ENCODE peak calls at places on chromosomes 12 and 14, in five cellular contexts. J is tibial nerve, M is epithelial cell of esophagus, O is Panc1, R is GM12865. F is an unnamed sample.

GRCh38 chr12:9642606-9643270 is 26.8 kb upstream of the CLEC2D start:
- DNase-seq in M (no peak), J (no peak), R (peak), O (no peak), F (no peak)

GRCh38 chr12:64890873-64891468 is 66.5 kb downstream of the TBC1D30 start:
- DNase-seq in J (no peak), M (peak), O (peak), R (peak), F (no peak)

GRCh38 chr12:65643595-65644386 is 180.5 kb upstream of the HMGA2 start:
- DNase-seq in R (no peak), J (no peak), O (no peak), M (peak), F (no peak)

GRCh38 chr12:9651265-9651729 is 18.2 kb upstream of the CLEC2D start:
- DNase-seq in R (peak), M (peak), J (no peak), O (no peak), F (no peak)

GRCh38 chr14:91869556-91869955 is 2.2 kb upstream of the TC2N start:
- DNase-seq in J (no peak), R (no peak), M (no peak), O (no peak), F (no peak)

GRCh38 chr12:6279256-6279628 is 31.2 kb upstream of the PLEKHG6 start:
- DNase-seq in O (no peak), J (no peak), R (no peak), M (no peak), F (no peak)

GRCh38 chr12:2190896-2191533 is 138.2 kb downstream of the CACNA1C start:
- DNase-seq in M (no peak), O (no peak), R (no peak), J (no peak), F (no peak)

GRCh38 chr14:22370084-22370847 is 218.8 kb downstream of the DAD1 start:
- DNase-seq in R (no peak), O (no peak), M (peak), J (no peak), F (no peak)

GRCh38 chr12:93943766-93944165 is 204.6 kb upstream of the PLXNC1 start:
- DNase-seq in M (peak), J (no peak), O (no peak), R (no peak), F (peak)

GRCh38 chr14:65704850-65705249 is 292.3 kb downstream of the FUT8 start:
- DNase-seq in J (no peak), O (no peak), M (peak), R (peak), F (no peak)

GRCh38 chr12:92369061-92369460 is 223.4 kb upstream of the BTG1 start:
- DNase-seq in R (no peak), M (peak), O (no peak), J (no peak), F (no peak)

GRCh38 chr14:73116079-73116665 is 20.1 kb upstream of the PSEN1 start:
- DNase-seq in J (no peak), R (no peak), M (no peak), O (no peak), F (no peak)

GRCh38 chr12:29164477-29165163 is 15.5 kb downstream of the FAR2 start:
- DNase-seq in M (peak), J (no peak), O (no peak), R (peak), F (no peak)
- H3K4me3 ChIP-seq in M (no peak), J (no peak), O (no peak), R (no peak), F (no peak)

DNA sequence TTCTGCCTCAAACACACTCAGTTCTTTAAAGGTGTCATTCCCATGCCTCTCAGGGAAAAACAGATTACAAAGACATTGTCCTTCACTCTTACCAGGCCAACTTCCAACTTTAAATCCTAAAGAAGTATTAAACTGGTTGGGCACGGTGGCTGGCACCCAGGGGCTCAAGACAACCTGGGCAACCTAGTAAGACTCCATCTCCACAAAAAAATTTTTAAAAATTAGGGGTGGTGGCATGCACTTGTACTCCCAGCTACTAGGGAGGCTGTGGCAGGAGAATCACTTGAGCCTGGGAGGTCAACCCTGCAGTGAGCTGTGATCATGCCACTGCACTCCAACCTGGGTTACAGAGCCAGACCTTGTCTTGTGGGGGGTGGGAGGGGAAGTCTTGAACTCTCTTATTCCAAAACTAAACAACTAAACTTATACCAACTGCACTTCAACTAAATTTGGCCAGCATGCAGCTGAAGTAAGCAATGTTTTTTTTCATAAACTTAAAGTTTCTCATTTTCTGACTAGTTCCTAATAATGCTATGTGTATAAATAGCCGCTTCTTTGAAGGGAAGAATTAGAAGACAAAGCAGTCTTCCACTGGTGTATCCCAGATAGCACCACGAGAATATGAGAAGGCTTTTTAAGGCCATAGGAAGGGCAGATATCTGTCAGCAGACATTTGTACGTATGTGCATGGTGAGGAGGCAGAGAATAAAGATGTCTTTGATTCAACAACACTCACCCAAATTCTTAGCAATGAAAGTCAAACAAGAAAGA is 2.4 kb downstream of the SLC11A2 start:
- DNase-seq in M (peak), O (no peak), R (no peak), J (no peak), F (no peak)
- H3K4me3 ChIP-seq in M (peak), O (peak), R (peak), J (peak), F (no peak)

DNA sequence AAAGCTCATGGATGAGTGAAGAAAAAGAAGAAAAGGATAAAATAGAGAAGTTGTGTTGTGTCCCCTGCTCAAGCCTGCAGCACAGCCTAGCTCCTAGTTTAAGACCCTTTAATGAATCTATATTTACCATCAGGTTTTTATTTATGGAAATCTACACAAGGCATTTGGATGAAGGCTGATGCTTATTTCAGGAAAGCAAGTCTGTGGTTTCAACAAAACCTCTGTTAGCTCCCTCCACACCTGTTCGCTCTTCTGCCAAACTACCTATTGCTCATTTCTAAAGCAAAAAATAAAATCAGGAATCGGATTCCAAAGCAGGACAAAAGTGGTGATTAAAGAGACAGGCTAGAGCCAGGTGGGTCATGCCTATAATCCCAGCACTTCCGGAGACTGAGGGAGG is 18.9 kb upstream of the MAP3K9 start:
- DNase-seq in M (no peak), R (no peak), J (no peak), O (no peak), F (no peak)
- H3K4me3 ChIP-seq in M (no peak), R (no peak), J (no peak), O (no peak), F (no peak)

GRCh38 chr14:44912041-44912869 is 49.5 kb downstream of the KLHL28 start:
- DNase-seq in M (no peak), J (no peak), O (no peak), R (no peak), F (no peak)
- H3K4me3 ChIP-seq in M (peak), J (peak), O (no peak), R (no peak), F (peak)

DNA sequence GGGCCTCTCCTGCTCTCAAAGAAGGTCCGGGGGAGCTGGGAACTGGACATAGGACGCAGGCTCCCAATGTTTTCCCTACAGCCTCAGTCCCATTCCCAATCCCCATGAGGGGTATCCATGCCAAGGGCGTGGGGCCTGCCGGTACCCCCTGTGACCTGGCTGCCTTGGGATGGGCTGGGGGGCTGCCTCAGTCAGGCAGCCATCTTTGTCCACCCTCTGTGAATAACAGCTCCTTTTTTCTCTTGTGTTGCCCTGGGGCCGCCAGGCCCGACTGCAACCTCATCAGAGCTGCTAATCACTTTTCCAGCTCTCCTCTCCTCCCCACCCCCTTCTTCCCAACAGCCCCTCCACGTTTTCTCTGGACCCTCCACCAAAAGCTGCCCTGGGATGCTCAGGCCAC is 11.2 kb downstream of the FIGNL2 start:
- DNase-seq in M (no peak), O (no peak), J (no peak), R (no peak), F (no peak)
- H3K4me3 ChIP-seq in M (no peak), O (no peak), J (no peak), R (no peak), F (no peak)

DNA sequence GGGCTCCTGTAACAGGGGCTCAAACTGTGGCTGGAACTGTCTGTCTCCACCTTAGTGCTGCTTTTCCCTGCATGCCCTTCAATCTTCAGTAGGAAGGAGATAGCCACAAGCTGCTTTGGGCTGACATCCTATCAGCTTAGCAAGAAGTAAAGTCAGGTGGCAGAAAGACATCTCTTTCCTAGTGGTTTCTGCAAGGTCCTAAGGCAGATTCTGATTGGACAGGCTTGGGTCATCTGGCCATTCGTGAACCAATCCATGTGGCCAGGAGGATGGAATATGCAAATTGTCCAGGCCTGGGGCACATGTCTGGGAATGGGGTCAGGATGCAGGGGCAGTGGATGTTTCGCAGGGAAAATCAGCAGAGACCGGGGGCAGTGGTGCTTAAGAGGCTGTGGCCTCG is 5.2 kb downstream of the RITA1 start:
- DNase-seq in R (peak), O (no peak), M (peak), J (no peak), F (no peak)
- H3K4me3 ChIP-seq in R (no peak), O (no peak), M (no peak), J (no peak), F (no peak)